ENCODE peak calls at places on chromosomes 2 and 18, in eight cellular contexts. U, G, V, D, I, F, N and B are unnamed samples.

GRCh38 chr2:182893666-182894065 is 27.2 kb upstream of the FRZB start:
- DNase-seq in U (no peak), G (no peak), V (no peak), D (no peak), I (no peak), F (no peak), N (no peak), B (no peak)

GRCh38 chr2:214215107-214215506 is 195.7 kb upstream of the VWC2L start:
- DNase-seq in U (no peak), G (no peak), V (no peak), D (no peak), I (no peak), F (no peak), N (no peak), B (no peak)

GRCh38 chr2:96531872-96532505 is 4.6 kb upstream of the ARID5A start:
- DNase-seq in U (peak), G (peak), V (no peak), D (peak), I (peak), F (peak), N (peak), B (peak)

GRCh38 chr18:43662657-43663056 is 385.4 kb upstream of the SYT4 start:
- DNase-seq in U (no peak), G (peak), V (no peak), D (no peak), I (no peak), F (no peak), N (no peak), B (no peak)

GRCh38 chr2:99153921-99154604 is 679 bp downstream of the TSGA10 start:
- DNase-seq in U (no peak), G (peak), V (no peak), D (no peak), I (no peak), F (no peak), N (no peak), B (no peak)

GRCh38 chr2:241810304-241811208 is 1.6 kb downstream of the NEU4 start:
- DNase-seq in U (no peak), G (no peak), V (no peak), D (no peak), I (no peak), F (no peak), N (no peak), B (no peak)

GRCh38 chr2:100764430-100764829 is 55.5 kb upstream of the NPAS2 start:
- DNase-seq in U (no peak), G (no peak), V (no peak), D (no peak), I (no peak), F (no peak), N (no peak), B (no peak)

GRCh38 chr18:49510393-49511115 is 23.5 kb upstream of the C18orf32 start:
- DNase-seq in U (no peak), G (peak), V (peak), D (peak), I (peak), F (peak), N (peak), B (peak)

GRCh38 chr2:130353291-130354134 is 2.3 kb upstream of the PTPN18 start:
- DNase-seq in U (no peak), G (peak), V (no peak), D (no peak), I (no peak), F (no peak), N (no peak), B (no peak)

GRCh38 chr2:24253303-24253919 is 78.6 kb downstream of the FAM228A start:
- DNase-seq in U (no peak), G (peak), V (no peak), D (no peak), I (no peak), F (peak), N (no peak), B (no peak)

GRCh38 chr2:159076233-159076632 is 107.8 kb downstream of the TANC1 start:
- DNase-seq in U (no peak), G (peak), V (no peak), D (no peak), I (no peak), F (no peak), N (no peak), B (no peak)

GRCh38 chr2:145874466-145874865 is 1354.5 kb upstream of the ZEB2 start:
- DNase-seq in U (no peak), G (peak), V (no peak), D (no peak), I (no peak), F (no peak), N (no peak), B (no peak)

GRCh38 chr2:37625156-37625555 is 46.3 kb downstream of the CDC42EP3 start:
- DNase-seq in U (no peak), G (peak), V (no peak), D (no peak), I (no peak), F (no peak), N (no peak), B (no peak)

GRCh38 chr2:99818842-99819241 is 323.5 kb downstream of the AFF3 start:
- DNase-seq in U (no peak), G (no peak), V (peak), D (peak), I (no peak), F (no peak), N (no peak), B (no peak)

GRCh38 chr2:105379741-105380186 is 19.1 kb downstream of the FHL2 start:
- DNase-seq in U (no peak), G (no peak), V (no peak), D (peak), I (no peak), F (no peak), N (no peak), B (no peak)

GRCh38 chr2:64367444-64367843 is 86.5 kb upstream of the LGALSL start:
- DNase-seq in U (no peak), G (no peak), V (no peak), D (no peak), I (no peak), F (no peak), N (no peak), B (no peak)

GRCh38 chr2:140696449-140696848 is 1434.4 kb downstream of the LRP1B start:
- DNase-seq in U (no peak), G (no peak), V (no peak), D (no peak), I (no peak), F (no peak), N (no peak), B (no peak)

GRCh38 chr18:77063256-77063655 is 69.3 kb downstream of the MBP start:
- DNase-seq in U (no peak), G (no peak), V (peak), D (peak), I (peak), F (no peak), N (peak), B (no peak)

GRCh38 chr2:223586261-223586660 is 15.9 kb downstream of the SCG2 start:
- DNase-seq in U (no peak), G (peak), V (no peak), D (no peak), I (no peak), F (no peak), N (no peak), B (peak)

GRCh38 chr2:20585351-20585709 is 65.6 kb downstream of the HS1BP3 start:
- DNase-seq in U (no peak), G (no peak), V (no peak), D (no peak), I (no peak), F (peak), N (no peak), B (no peak)

GRCh38 chr2:106885981-106886915 is at the start of gene ST6GAL2:
- DNase-seq in U (no peak), G (no peak), V (no peak), D (no peak), I (no peak), F (no peak), N (no peak), B (no peak)